ENCODE peak calls at places on chromosomes 3 and 15, in four cellular contexts. K, O, H and T are unnamed samples.

GRCh38 chr3:196620228-196620627 is 19.3 kb upstream of the NRROS start:
- DNase-seq in K (no peak), O (no peak), H (no peak), T (no peak)

GRCh38 chr3:96449341-96449740 is 365.1 kb upstream of the EPHA6 start:
- DNase-seq in K (no peak), O (no peak), H (no peak), T (no peak)

GRCh38 chr3:150106752-150107428 is 136.2 kb upstream of the PFN2 start:
- DNase-seq in K (peak), O (peak), H (no peak), T (peak)

GRCh38 chr3:52846427-52846983 is 11.7 kb upstream of the MUSTN1 start:
- DNase-seq in K (no peak), O (no peak), H (no peak), T (no peak)

GRCh38 chr15:95018888-95019545 is 787.7 kb downstream of the MCTP2 start:
- DNase-seq in K (peak), O (no peak), H (no peak), T (peak)

GRCh38 chr3:54660599-54661210 is 267.2 kb downstream of the LRTM1 start:
- DNase-seq in K (no peak), O (peak), H (no peak), T (peak)

GRCh38 chr15:51341366-51342248 is at the start of gene GLDN:
- DNase-seq in K (no peak), O (peak), H (no peak), T (peak)

GRCh38 chr3:185983495-185984141 is 45.8 kb upstream of the TRA2B start:
- DNase-seq in K (peak), O (peak), H (peak), T (peak)

GRCh38 chr15:71155534-71155933 is 40.3 kb downstream of the THSD4 start:
- DNase-seq in K (no peak), O (no peak), H (no peak), T (no peak)

GRCh38 chr3:38648024-38648658 is 1.3 kb downstream of the SCN5A start:
- DNase-seq in K (no peak), O (no peak), H (no peak), T (no peak)

GRCh38 chr15:74461847-74462511 is 1.0 kb upstream of the UBL7 start:
- DNase-seq in K (peak), O (peak), H (no peak), T (no peak)

GRCh38 chr3:33855884-33856546 is 57.6 kb downstream of the PDCD6IP start:
- DNase-seq in K (peak), O (no peak), H (no peak), T (no peak)

GRCh38 chr3:129695203-129695602 is 88.7 kb upstream of the PLXND1 start:
- DNase-seq in K (no peak), O (no peak), H (no peak), T (no peak)

GRCh38 chr3:22399566-22399965 is 648.6 kb upstream of the ZNF385D start:
- DNase-seq in K (no peak), O (no peak), H (no peak), T (no peak)

GRCh38 chr3:39189648-39190269 is 2.6 kb downstream of the XIRP1 start:
- DNase-seq in K (peak), O (peak), H (peak), T (peak)

GRCh38 chr3:101677436-101678286 is 729 bp upstream of the ZBTB11 start:
- DNase-seq in K (peak), O (peak), H (no peak), T (peak)
- TF ChIP-seq EZH2phosphoT487 in K (no peak), O (no peak), H (no peak), T (no peak)

DNA sequence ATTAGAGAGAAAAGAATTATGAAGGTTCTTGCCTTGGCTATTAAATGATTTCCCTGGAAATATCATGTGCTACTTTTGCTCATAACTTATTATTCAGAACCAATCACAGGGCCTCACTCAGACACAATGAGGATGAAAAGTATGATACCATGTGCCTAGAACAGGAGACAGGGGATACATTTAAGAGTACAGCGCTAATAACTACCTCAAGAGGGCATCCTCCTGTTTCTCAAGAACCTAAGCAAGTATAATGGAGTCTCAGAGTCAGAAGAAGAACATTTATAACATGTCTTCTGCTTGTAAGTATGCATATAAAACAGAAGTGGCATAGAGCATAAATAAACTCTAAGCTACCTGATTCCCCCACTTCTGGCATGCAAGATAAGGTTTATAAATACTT is 125.4 kb upstream of the MME start:
- DNase-seq in K (peak), O (peak), H (peak), T (peak)
- TF ChIP-seq EZH2phosphoT487 in K (no peak), O (no peak), H (no peak), T (no peak)

GRCh38 chr15:42364529-42364928 is 5.2 kb downstream of the CAPN3 start:
- DNase-seq in K (no peak), O (no peak), H (no peak), T (no peak)
- TF ChIP-seq EZH2phosphoT487 in K (no peak), O (no peak), H (no peak), T (no peak)

DNA sequence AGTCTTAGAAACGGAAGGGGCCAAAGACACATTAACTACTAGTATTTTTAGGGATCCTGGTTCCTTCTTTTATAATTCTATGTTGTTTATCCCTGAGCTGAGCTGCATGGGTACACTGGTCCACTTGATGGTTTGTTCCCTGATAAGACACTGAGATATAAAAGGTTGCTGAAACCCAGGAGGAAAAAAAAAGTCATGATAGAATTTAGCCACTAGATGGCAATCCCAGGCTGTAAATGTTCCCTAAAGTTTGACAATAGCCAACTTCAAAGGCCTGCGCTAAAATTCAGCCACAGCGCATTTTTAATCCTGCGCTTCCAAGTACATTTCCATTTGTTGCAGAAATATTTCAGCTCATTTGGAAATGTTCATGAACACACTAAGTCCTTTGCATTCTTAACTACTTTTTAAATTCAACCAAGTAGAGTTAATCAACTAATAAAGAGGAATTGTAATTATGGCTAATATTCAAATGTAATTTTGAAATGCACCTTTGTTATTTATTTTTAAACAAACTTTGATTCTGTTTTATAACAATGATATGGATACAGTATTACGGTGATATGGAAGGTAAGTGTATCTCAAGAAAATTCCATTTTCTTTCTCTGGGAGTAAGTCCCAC is 249.3 kb upstream of the FEZF2 start:
- DNase-seq in K (peak), O (peak), H (peak), T (peak)
- TF ChIP-seq EZH2phosphoT487 in K (no peak), O (no peak), H (no peak), T (no peak)

DNA sequence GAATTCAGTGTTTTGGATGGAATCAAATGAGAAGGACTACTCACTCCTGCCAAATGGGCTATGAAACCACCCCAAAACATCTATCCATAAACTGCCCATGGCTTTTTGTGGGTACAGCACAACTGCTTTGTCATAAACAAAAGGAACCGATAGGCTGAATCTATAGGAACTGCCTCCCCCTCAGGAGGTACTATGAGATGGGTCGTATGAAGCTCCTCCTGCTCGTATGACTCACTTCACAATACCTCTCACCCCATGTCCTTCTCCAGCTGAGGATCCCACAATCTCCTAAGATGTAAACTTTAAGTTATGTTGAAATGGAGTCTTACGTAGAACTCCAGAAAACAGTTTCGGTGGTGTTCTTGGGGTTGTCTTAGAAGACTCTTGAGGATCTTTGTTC is 129.9 kb upstream of the SAMMSON start:
- DNase-seq in K (no peak), O (no peak), H (no peak), T (peak)
- TF ChIP-seq EZH2phosphoT487 in K (no peak), O (no peak), H (no peak), T (no peak)

DNA sequence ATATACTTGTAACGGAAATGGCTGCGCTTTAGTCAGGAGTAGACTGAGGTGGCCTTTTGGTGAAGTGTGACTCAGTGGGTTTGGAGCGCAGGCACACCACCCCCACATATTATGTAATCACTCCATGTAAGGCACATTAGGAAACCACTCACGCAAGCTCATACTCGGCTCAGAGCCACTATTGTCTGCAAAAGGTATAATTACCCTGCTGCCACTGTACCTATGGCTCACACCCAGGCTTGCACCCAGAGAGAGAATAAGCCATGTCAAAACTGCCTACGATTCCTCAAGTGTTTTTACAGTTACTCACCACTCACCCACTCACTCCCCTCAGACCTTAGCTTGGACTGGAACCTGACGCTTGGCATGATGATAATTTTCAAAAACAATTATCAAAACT is 611.9 kb upstream of the CCDC54 start:
- DNase-seq in K (peak), O (no peak), H (peak), T (no peak)
- TF ChIP-seq EZH2phosphoT487 in K (no peak), O (no peak), H (no peak), T (no peak)

GRCh38 chr15:43268111-43269105 is 1.7 kb upstream of the TGM5 start:
- DNase-seq in K (peak), O (peak), H (no peak), T (no peak)

GRCh38 chr15:43267439-43267838 is 711 bp upstream of the TGM5 start:
- DNase-seq in K (no peak), O (no peak), H (no peak), T (no peak)

GRCh38 chr15:43266386-43266785 is 342 bp downstream of the TGM5 start:
- DNase-seq in K (no peak), O (no peak), H (no peak), T (no peak)

GRCh38 chr15:43270113-43270665 is 3.5 kb upstream of the TGM5 start:
- DNase-seq in K (no peak), O (no peak), H (no peak), T (no peak)

DNA sequence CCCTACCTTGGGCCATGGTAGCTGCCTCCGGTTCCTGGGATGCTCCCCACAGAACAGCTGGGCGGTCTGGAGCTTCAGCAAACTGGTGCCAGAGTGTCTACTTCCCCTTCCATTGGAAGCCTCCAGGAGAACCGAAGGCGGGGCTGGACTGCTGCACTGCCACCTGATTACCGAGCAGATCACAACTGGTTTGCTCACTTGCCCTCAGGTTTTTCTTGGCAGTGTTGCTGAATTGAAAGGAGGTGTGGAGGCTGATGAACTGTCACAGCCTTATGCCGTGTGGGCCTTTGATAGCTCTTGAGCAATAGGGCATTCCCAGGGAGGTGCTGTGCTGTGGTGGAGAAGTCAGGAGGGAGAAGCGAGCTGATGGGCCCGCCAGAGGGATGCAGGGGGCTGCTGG is at the start of gene TGM5:
- DNase-seq in K (peak), O (no peak), H (no peak), T (peak)
- TF ChIP-seq EZH2phosphoT487 in K (no peak), O (no peak), H (no peak), T (no peak)

GRCh38 chr15:99441871-99442267 is 123.9 kb upstream of the MEF2A start:
- DNase-seq in K (no peak), O (no peak), H (no peak), T (no peak)

GRCh38 chr15:99442268-99442897 is 123.4 kb upstream of the MEF2A start:
- DNase-seq in K (peak), O (no peak), H (peak), T (peak)

GRCh38 chr15:99440551-99441426 is 125.0 kb upstream of the MEF2A start:
- DNase-seq in K (no peak), O (no peak), H (no peak), T (no peak)

GRCh38 chr15:99440029-99440428 is 125.8 kb upstream of the MEF2A start:
- DNase-seq in K (no peak), O (no peak), H (no peak), T (no peak)

GRCh38 chr15:99441427-99441766 is 124.4 kb upstream of the MEF2A start:
- DNase-seq in K (no peak), O (no peak), H (no peak), T (no peak)
- TF ChIP-seq EZH2phosphoT487 in K (no peak), O (no peak), H (no peak), T (no peak)

GRCh38 chr3:43055806-43056770 is 49.8 kb downstream of the POMGNT2 start:
- DNase-seq in K (no peak), O (no peak), H (no peak), T (no peak)
- TF ChIP-seq EZH2phosphoT487 in K (no peak), O (no peak), H (no peak), T (no peak)

GRCh38 chr3:120908803-120909601 is 997 bp downstream of the STXBP5L start:
- DNase-seq in K (no peak), O (no peak), H (no peak), T (no peak)
- TF ChIP-seq EZH2phosphoT487 in K (no peak), O (no peak), H (no peak), T (no peak)